ENCODE peak calls at places on chromosomes 3 and 15, in ten cellular contexts. P, L, E, R, Y, T, B, I, U and H are unnamed samples.

GRCh38 chr3:11576453-11576852 is 67.3 kb downstream of the VGLL4 start:
- ATAC-seq in P (no peak), U (no peak), I (no peak), B (no peak), R (no peak), E (peak; percentile 35), T (peak; percentile 37), L (no peak), Y (no peak), H (no peak)

GRCh38 chr3:8996681-8997121 is 33.4 kb upstream of the RAD18 start:
- ATAC-seq in P (no peak), U (no peak), I (no peak), L (no peak), B (no peak), Y (no peak), T (peak; percentile 95), R (no peak), E (peak; percentile 80), H (no peak)

GRCh38 chr15:51935466-51936118 is 36.0 kb downstream of the LEO1 start:
- ATAC-seq in P (no peak), I (peak; percentile 72), Y (peak; percentile 63), E (no peak), R (no peak), T (no peak), U (no peak), B (no peak), L (peak; percentile 66), H (peak; percentile 81)

GRCh38 chr15:46034755-46035154 is 399.9 kb downstream of the SQOR start:
- ATAC-seq in P (no peak), B (no peak), I (no peak), U (no peak), E (peak; percentile 39), R (no peak), T (peak; percentile 59), Y (no peak), L (no peak), H (no peak)

GRCh38 chr3:61564405-61565059 is 3.2 kb downstream of the PTPRG start:
- ATAC-seq in L (no peak), T (peak; percentile 65), P (no peak), I (no peak), E (peak; percentile 55), B (no peak), Y (no peak), U (no peak), R (no peak), H (no peak)

GRCh38 chr15:46894644-46895043 is 822.7 kb upstream of the SEMA6D start:
- ATAC-seq in R (no peak), U (no peak), T (no peak), E (no peak), B (no peak), I (no peak), Y (no peak), P (no peak), L (no peak), H (no peak)

GRCh38 chr3:173584834-173585831 is 187.6 kb downstream of the NLGN1 start:
- ATAC-seq in T (peak; percentile 88), R (no peak), B (no peak), L (no peak), I (no peak), U (no peak), E (peak; percentile 84), Y (no peak), P (peak; percentile 90), H (no peak)

GRCh38 chr3:23402728-23403505 is 199.8 kb downstream of the UBE2E2 start:
- ATAC-seq in I (no peak), P (no peak), B (no peak), R (no peak), E (no peak), L (no peak), U (no peak), Y (peak; percentile 52), T (no peak), H (no peak)

GRCh38 chr15:31447893-31448634 is 121.4 kb downstream of the KLF13 start:
- ATAC-seq in I (no peak), E (no peak), U (no peak), T (no peak), L (no peak), R (no peak), B (no peak), P (no peak), Y (no peak), H (no peak)

GRCh38 chr15:96553931-96554330 is 223.4 kb downstream of the NR2F2 start:
- ATAC-seq in R (no peak), B (no peak), L (no peak), E (no peak), P (no peak), T (no peak), I (no peak), Y (no peak), U (no peak), H (no peak)

GRCh38 chr15:45674646-45675045 is 39.8 kb downstream of the SQOR start:
- ATAC-seq in T (no peak), E (no peak), R (no peak), P (no peak), B (no peak), I (no peak), U (no peak), Y (no peak), L (no peak), H (no peak)